ENCODE peak calls at places on chromosome 21, in ten cellular contexts. B is esophagus squamous epithelium; T is NCI-H345; I is activated T-helper 1 cell treated with anti-CD3 and anti-CD28 coated beads, Interleukin-12 subunit alpha, Interleukin-12 subunit beta, Interleukin-2, Interleukin-4 antibody, amounts not matched to agents 30 ng/mL and 10 ng/mL and 1 ng/mL, durations not matched to agents 14 hours and 24 hours and 36 hours; Q is C1 segment of cervical spinal cord; E is stimulated activated CD4-positive, alpha-beta T cell treated with anti-CD3 and anti-CD28 coated beads, Interleukin-1b, Interleukin-23, amount 100 ng/mL, for 4 hours; Z is effector memory CD4-positive, alpha-beta T cell; C is T-helper 2 cell treated with Interferon-gamma antibody and Interleukin-4, amounts not matched to agents 5 μg/mL and 100 μg/mL, for 36 hours; U is brain microvascular endothelial cell; W is stimulated activated CD8-positive, alpha-beta memory T cell treated with anti-CD3 and anti-CD28 coated beads, Interleukin-7, amount 100 ng/mL, for 24 hours. M is an unnamed sample.

GRCh38 chr21:41133896-41134522 is 34.0 kb upstream of the BACE2 start:
- DNase-seq in B (no peak), T (peak; percentile 41), I (no peak), Q (no peak), E (no peak), Z (no peak), C (no peak), U (peak; percentile 28), W (no peak), M (no peak)

GRCh38 chr21:39307466-39307865 is 6.0 kb downstream of the BRWD1 start:
- DNase-seq in B (no peak), T (no peak), I (no peak), Q (no peak), E (no peak), Z (no peak), C (no peak), U (no peak), W (no peak), M (no peak)

GRCh38 chr21:42047821-42048613 is 23.1 kb upstream of the UMODL1 start:
- DNase-seq in B (no peak), T (no peak), I (no peak), Q (peak; percentile 42), E (no peak), Z (no peak), C (no peak), U (peak; percentile 94), W (no peak), M (peak; percentile 89)

GRCh38 chr21:35428041-35428400 is 378.9 kb upstream of the RUNX1 start:
- DNase-seq in B (no peak), T (no peak), I (no peak), Q (no peak), E (no peak), Z (no peak), C (no peak), U (no peak), W (no peak), M (no peak)

GRCh38 chr21:28083350-28083749 is 909.3 kb downstream of the LTN1 start:
- DNase-seq in B (no peak), T (no peak), I (no peak), Q (no peak), E (no peak), Z (no peak), C (no peak), U (no peak), W (no peak), M (no peak)

GRCh38 chr21:26966978-26967913 is at the start of gene ADAMTS5:
- DNase-seq in B (no peak), T (no peak), I (no peak), Q (peak; percentile 46), E (no peak), Z (no peak), C (no peak), U (peak; percentile 58), W (no peak), M (peak; percentile 77)

GRCh38 chr21:42534361-42534900 is 20.8 kb downstream of the SLC37A1 start:
- DNase-seq in B (no peak), T (no peak), I (no peak), Q (peak; percentile 41), E (no peak), Z (no peak), C (no peak), U (no peak), W (no peak), M (peak; percentile 67)

GRCh38 chr21:42019101-42019605 is 9.0 kb upstream of the ZBTB21 start:
- DNase-seq in B (no peak), T (peak; percentile 38), I (no peak), Q (no peak), E (no peak), Z (no peak), C (no peak), U (no peak), W (no peak), M (no peak)

GRCh38 chr21:45612096-45613019 is 31.2 kb upstream of the PCBP3 start:
- DNase-seq in B (no peak), T (no peak), I (no peak), Q (no peak), E (no peak), Z (no peak), C (no peak), U (peak; percentile 84), W (no peak), M (peak; percentile 61)

GRCh38 chr21:30101967-30102366 is 64.6 kb downstream of the CLDN17 start:
- DNase-seq in B (no peak), T (no peak), I (no peak), Q (no peak), E (no peak), Z (no peak), C (no peak), U (no peak), W (no peak), M (no peak)

GRCh38 chr21:42003051-42003461 is 7.1 kb downstream of the ZBTB21 start:
- DNase-seq in B (no peak), T (no peak), I (no peak), Q (no peak), E (no peak), Z (no peak), C (peak; percentile 40), U (no peak), W (no peak), M (peak; percentile 12)

GRCh38 chr21:42847726-42848125 is 31.6 kb downstream of the WDR4 start:
- DNase-seq in B (no peak), T (no peak), I (no peak), Q (no peak), E (no peak), Z (no peak), C (no peak), U (no peak), W (no peak), M (no peak)

GRCh38 chr21:42560517-42561179 is 47.0 kb downstream of the SLC37A1 start:
- DNase-seq in B (no peak), T (no peak), I (no peak), Q (no peak), E (no peak), Z (no peak), C (no peak), U (no peak), W (no peak), M (no peak)

GRCh38 chr21:36028127-36029069 is 31.9 kb downstream of the SETD4 start:
- DNase-seq in B (peak; percentile 12), T (peak; percentile 85), I (peak; percentile 57), Q (peak; percentile 59), E (peak; percentile 52), Z (peak; percentile 36), C (peak; percentile 61), U (peak; percentile 66), W (peak; percentile 30), M (peak; percentile 83)

GRCh38 chr21:43333301-43334062 is 93.4 kb downstream of the SIK1 start:
- DNase-seq in B (no peak), T (peak; percentile 39), I (no peak), Q (no peak), E (no peak), Z (no peak), C (no peak), U (peak; percentile 93), W (no peak), M (no peak)